ENCODE peak calls at places on chromosomes 13 and 19, in five cellular contexts. D is ecto neural progenitor cell, J is mesendoderm, L is stomach, Q is NCI-H2081. O is an unnamed sample.

GRCh38 chr13:76991796-76992547 is at the start of gene CLN5:
- DNase-seq in L (peak), J (peak), Q (peak), D (peak), O (peak)

GRCh38 chr19:55777528-55777927 is 8.6 kb downstream of the RFPL4AL1 start:
- DNase-seq in Q (no peak), L (no peak), D (no peak), J (no peak), O (peak)

GRCh38 chr13:45167611-45168554 is 33.0 kb downstream of the KCTD4 start:
- DNase-seq in D (no peak), L (peak), J (peak), Q (peak), O (no peak)

GRCh38 chr19:50332014-50332263 is 2.8 kb upstream of the KCNC3 start:
- DNase-seq in D (no peak), L (no peak), J (no peak), Q (no peak), O (no peak)

GRCh38 chr19:48992571-48993174 is 436 bp downstream of the GYS1 start:
- DNase-seq in J (no peak), Q (no peak), L (no peak), D (no peak), O (no peak)

GRCh38 chr19:28586501-28586900 is 626.5 kb downstream of the UQCRFS1 start:
- DNase-seq in D (no peak), L (no peak), J (peak), Q (no peak), O (no peak)

GRCh38 chr13:23321534-23322241 is 111.8 kb downstream of the SACS start:
- DNase-seq in Q (no peak), D (no peak), L (no peak), J (no peak), O (peak)

GRCh38 chr19:52170863-52171320 is 529 bp downstream of the ZNF836 start:
- DNase-seq in D (peak), Q (no peak), J (peak), L (no peak), O (no peak)

GRCh38 chr19:55486971-55487883 is 1.0 kb upstream of the SSC5D start:
- DNase-seq in L (no peak), D (no peak), Q (no peak), J (peak), O (peak)

GRCh38 chr13:43258771-43259170 is 235.4 kb downstream of the DNAJC15 start:
- DNase-seq in J (no peak), Q (no peak), D (no peak), L (no peak), O (no peak)

O was measured in SJCRH30.